ENCODE peak calls at places on chromosome 18, in eight cellular contexts. One of them, this sample, is unnamed.
A peak's percentile ranks its signal among the peaks of the same experiment; 100 is the strongest.

GRCh38 chr18:50671376-50671775 is 111.5 kb downstream of the MAPK4 start:
- DNase-seq in tibial nerve: peak; percentile 17
- DNase-seq in pancreas: no peak
- DNase-seq in A673: no peak
- DNase-seq in thoracic aorta: no peak
- DNase-seq in prostate gland: no peak
- DNase-seq in adrenal gland: no peak
- DNase-seq in left ventricle myocardium inferior: no peak
- DNase-seq in this sample: no peak

GRCh38 chr18:75218064-75218463 is 7.5 kb downstream of the TSHZ1 start:
- DNase-seq in pancreas: no peak
- DNase-seq in prostate gland: no peak
- DNase-seq in adrenal gland: no peak
- DNase-seq in A673: no peak
- DNase-seq in thoracic aorta: no peak
- DNase-seq in tibial nerve: no peak
- DNase-seq in left ventricle myocardium inferior: no peak
- DNase-seq in this sample: no peak

GRCh38 chr18:64165906-64166305 is 17.0 kb upstream of the LINC00305 start:
- DNase-seq in tibial nerve: no peak
- DNase-seq in thoracic aorta: no peak
- DNase-seq in left ventricle myocardium inferior: no peak
- DNase-seq in adrenal gland: no peak
- DNase-seq in A673: peak; percentile 89
- DNase-seq in prostate gland: no peak
- DNase-seq in pancreas: no peak
- DNase-seq in this sample: no peak

GRCh38 chr18:5556317-5556974 is 12.6 kb upstream of the EPB41L3 start:
- DNase-seq in thoracic aorta: no peak
- DNase-seq in tibial nerve: peak; percentile 53
- DNase-seq in left ventricle myocardium inferior: no peak
- DNase-seq in A673: no peak
- DNase-seq in adrenal gland: peak; percentile 87
- DNase-seq in prostate gland: no peak
- DNase-seq in pancreas: no peak
- DNase-seq in this sample: no peak

GRCh38 chr18:59736061-59736460 is 38.8 kb upstream of the CCBE1 start:
- DNase-seq in thoracic aorta: no peak
- DNase-seq in pancreas: no peak
- DNase-seq in A673: no peak
- DNase-seq in left ventricle myocardium inferior: no peak
- DNase-seq in prostate gland: no peak
- DNase-seq in tibial nerve: no peak
- DNase-seq in adrenal gland: no peak
- DNase-seq in this sample: no peak

GRCh38 chr18:2878656-2879330 is 32.0 kb downstream of the EMILIN2 start:
- DNase-seq in prostate gland: no peak
- DNase-seq in adrenal gland: no peak
- DNase-seq in A673: no peak
- DNase-seq in tibial nerve: no peak
- DNase-seq in thoracic aorta: no peak
- DNase-seq in pancreas: no peak
- DNase-seq in left ventricle myocardium inferior: no peak
- DNase-seq in this sample: no peak

GRCh38 chr18:54672846-54673475 is 81.9 kb downstream of the DYNAP start:
- DNase-seq in thoracic aorta: no peak
- DNase-seq in A673: no peak
- DNase-seq in prostate gland: no peak
- DNase-seq in pancreas: no peak
- DNase-seq in left ventricle myocardium inferior: no peak
- DNase-seq in adrenal gland: no peak
- DNase-seq in tibial nerve: no peak
- DNase-seq in this sample: no peak

GRCh38 chr18:36095936-36096519 is 28.7 kb upstream of the RPRD1A start:
- DNase-seq in A673: peak; percentile 65
- DNase-seq in pancreas: no peak
- DNase-seq in tibial nerve: no peak
- DNase-seq in adrenal gland: no peak
- DNase-seq in thoracic aorta: no peak
- DNase-seq in left ventricle myocardium inferior: no peak
- DNase-seq in prostate gland: no peak
- DNase-seq in this sample: peak; percentile 13

GRCh38 chr18:9558397-9559064 is 55.8 kb downstream of the PPP4R1 start:
- DNase-seq in tibial nerve: no peak
- DNase-seq in prostate gland: no peak
- DNase-seq in pancreas: no peak
- DNase-seq in A673: no peak
- DNase-seq in thoracic aorta: no peak
- DNase-seq in adrenal gland: no peak
- DNase-seq in left ventricle myocardium inferior: no peak
- DNase-seq in this sample: no peak

GRCh38 chr18:69161383-69162028 is 239.2 kb upstream of the DOK6 start:
- DNase-seq in pancreas: no peak
- DNase-seq in thoracic aorta: no peak
- DNase-seq in A673: no peak
- DNase-seq in adrenal gland: no peak
- DNase-seq in tibial nerve: no peak
- DNase-seq in prostate gland: no peak
- DNase-seq in left ventricle myocardium inferior: no peak
- DNase-seq in this sample: no peak
- H3K4me3 ChIP-seq in pancreas: no peak overlapping the region
- H3K4me3 ChIP-seq in thoracic aorta: no peak overlapping the region
- H3K4me3 ChIP-seq in A673: no peak overlapping the region
- H3K4me3 ChIP-seq in adrenal gland: no peak overlapping the region
- H3K4me3 ChIP-seq in tibial nerve: no peak overlapping the region
- H3K4me3 ChIP-seq in prostate gland: no peak overlapping the region
- H3K4me3 ChIP-seq in left ventricle myocardium inferior: peak overlapping the region; percentile 57
- H3K4me3 ChIP-seq in this sample: no peak overlapping the region

GRCh38 chr18:21914739-21915319 is 174.2 kb downstream of the MIB1 start:
- DNase-seq in adrenal gland: peak; percentile 37
- DNase-seq in thoracic aorta: no peak
- DNase-seq in left ventricle myocardium inferior: no peak
- DNase-seq in A673: peak; percentile 74
- DNase-seq in prostate gland: no peak
- DNase-seq in pancreas: peak; percentile 32
- DNase-seq in tibial nerve: no peak
- DNase-seq in this sample: no peak
- TF ChIP-seq CTCF in adrenal gland: peak; percentile 68
- TF ChIP-seq CTCF in thoracic aorta: peak; percentile 50
- TF ChIP-seq CTCF in left ventricle myocardium inferior: peak; percentile 57
- TF ChIP-seq CTCF in A673: peak; percentile 72
- TF ChIP-seq CTCF in prostate gland: peak; percentile 39
- TF ChIP-seq CTCF in pancreas: peak; percentile 27
- TF ChIP-seq CTCF in tibial nerve: no peak
- TF ChIP-seq CTCF in this sample: peak; percentile 47

DNA sequence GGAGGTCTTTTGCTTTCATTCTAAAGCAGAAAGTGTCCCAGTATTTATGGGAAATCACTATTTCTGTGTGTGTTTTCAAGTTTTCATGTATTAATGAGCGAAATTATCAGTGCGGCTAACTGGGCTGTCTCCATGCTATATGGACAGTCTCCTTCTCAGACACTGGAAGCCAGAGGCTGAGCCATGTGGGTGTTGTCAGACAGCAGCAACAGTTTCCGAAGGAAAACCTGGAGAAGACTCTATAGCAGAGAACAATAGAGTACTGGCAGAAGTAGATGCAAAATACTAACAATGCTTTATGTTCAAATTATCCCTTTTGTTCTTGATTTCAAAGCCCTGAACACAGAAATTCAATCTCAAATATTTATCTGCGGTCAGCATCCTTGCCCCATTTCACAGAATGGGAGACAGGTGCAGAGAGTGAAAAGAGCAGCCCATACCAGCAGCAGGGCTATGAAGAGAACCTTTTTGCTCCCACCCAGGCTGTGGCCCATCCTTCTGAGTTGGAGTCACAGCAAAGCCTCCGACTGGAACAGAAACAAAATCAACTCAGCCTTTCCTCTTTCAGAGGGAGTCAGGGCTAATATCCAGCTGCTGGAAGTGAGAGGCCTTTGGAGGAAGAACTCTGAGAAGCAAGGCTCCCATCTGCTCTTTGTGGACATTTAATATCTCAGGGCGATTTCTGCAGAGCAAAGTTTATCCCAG is 151.9 kb downstream of the LRRC30 start:
- DNase-seq in pancreas: no peak
- DNase-seq in left ventricle myocardium inferior: no peak
- DNase-seq in prostate gland: no peak
- DNase-seq in adrenal gland: no peak
- DNase-seq in tibial nerve: no peak
- DNase-seq in A673: no peak
- DNase-seq in thoracic aorta: no peak
- DNase-seq in this sample: no peak
- H3K27me3 ChIP-seq in pancreas: peaks cover 10% of the 10 kb centered on the region
- H3K27me3 ChIP-seq in left ventricle myocardium inferior: peaks cover 7% of the 10 kb centered on the region
- H3K27me3 ChIP-seq in prostate gland: no peaks in the 10 kb centered on the region
- H3K27me3 ChIP-seq in adrenal gland: peaks cover 2% of the 10 kb centered on the region
- H3K27me3 ChIP-seq in tibial nerve: no peaks in the 10 kb centered on the region
- H3K27me3 ChIP-seq in A673: no peaks in the 10 kb centered on the region
- H3K27me3 ChIP-seq in thoracic aorta: no peaks in the 10 kb centered on the region
- H3K27me3 ChIP-seq in this sample: no peaks in the 10 kb centered on the region

GRCh38 chr18:44712025-44712424 is 31.3 kb downstream of the SETBP1 start:
- DNase-seq in adrenal gland: no peak
- DNase-seq in A673: no peak
- DNase-seq in tibial nerve: no peak
- DNase-seq in prostate gland: no peak
- DNase-seq in thoracic aorta: no peak
- DNase-seq in left ventricle myocardium inferior: no peak
- DNase-seq in pancreas: no peak
- DNase-seq in this sample: no peak
- H3K4me3 ChIP-seq in adrenal gland: no peak overlapping the region
- H3K4me3 ChIP-seq in A673: no peak overlapping the region
- H3K4me3 ChIP-seq in tibial nerve: no peak overlapping the region
- H3K4me3 ChIP-seq in prostate gland: no peak overlapping the region
- H3K4me3 ChIP-seq in thoracic aorta: no peak overlapping the region
- H3K4me3 ChIP-seq in left ventricle myocardium inferior: no peak overlapping the region
- H3K4me3 ChIP-seq in pancreas: no peak overlapping the region
- H3K4me3 ChIP-seq in this sample: no peak overlapping the region

GRCh38 chr18:46772396-46772795 is 15.5 kb upstream of the ST8SIA5 start:
- DNase-seq in left ventricle myocardium inferior: no peak
- DNase-seq in tibial nerve: no peak
- DNase-seq in prostate gland: no peak
- DNase-seq in thoracic aorta: no peak
- DNase-seq in pancreas: no peak
- DNase-seq in A673: no peak
- DNase-seq in adrenal gland: no peak
- DNase-seq in this sample: no peak
- TF ChIP-seq CTCF in left ventricle myocardium inferior: no peak
- TF ChIP-seq CTCF in tibial nerve: no peak
- TF ChIP-seq CTCF in prostate gland: no peak
- TF ChIP-seq CTCF in thoracic aorta: no peak
- TF ChIP-seq CTCF in pancreas: no peak
- TF ChIP-seq CTCF in A673: peak; percentile 15
- TF ChIP-seq CTCF in adrenal gland: no peak
- TF ChIP-seq CTCF in this sample: peak; percentile 11

DNA sequence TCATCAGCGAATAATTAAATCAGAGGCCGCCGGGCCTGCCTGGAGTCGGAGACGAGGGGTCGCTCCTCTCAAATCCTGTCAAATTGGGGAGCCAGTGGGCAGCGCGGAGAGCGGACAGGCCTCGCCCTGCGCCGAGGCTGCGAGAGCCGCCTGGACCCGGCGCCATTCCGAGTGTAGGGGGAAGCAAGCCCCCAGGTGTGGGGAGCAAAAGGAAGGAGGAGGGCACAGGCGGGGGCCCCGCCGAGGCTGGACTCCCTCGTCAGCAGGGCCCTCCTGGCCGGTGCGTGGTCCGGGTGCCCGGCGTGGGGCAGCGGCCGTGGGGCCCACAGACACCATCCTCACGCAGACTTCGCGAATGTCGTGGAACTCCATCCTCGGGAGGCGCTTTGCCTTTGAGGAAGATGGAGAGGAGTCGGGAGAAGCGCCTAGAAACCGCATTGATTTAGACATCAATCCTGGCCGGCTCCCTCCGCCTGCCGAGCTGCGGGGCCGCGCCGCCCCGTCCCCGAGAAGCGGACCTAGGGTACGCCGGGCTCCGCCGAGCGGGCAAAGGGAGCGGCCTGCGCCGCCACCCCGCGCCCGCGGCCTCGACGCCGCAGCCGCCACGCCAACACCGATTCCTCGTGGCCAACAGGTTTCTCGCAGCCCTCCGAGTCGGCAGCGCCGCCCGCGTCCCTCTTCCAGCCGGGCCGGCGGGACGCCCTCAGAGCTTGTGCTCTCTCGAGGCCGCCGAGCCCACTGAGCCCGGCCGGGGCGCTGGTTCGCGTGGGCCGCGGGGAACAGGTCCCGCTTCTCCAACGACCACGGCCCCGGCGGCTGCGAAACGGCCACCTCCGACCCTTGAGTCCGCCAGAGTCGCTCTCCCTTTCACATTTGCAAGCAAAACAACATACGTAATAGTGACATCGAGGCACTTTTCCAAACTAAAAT is 6.7 kb upstream of the ONECUT2 start:
- DNase-seq in pancreas: no peak
- DNase-seq in prostate gland: no peak
- DNase-seq in tibial nerve: no peak
- DNase-seq in thoracic aorta: no peak
- DNase-seq in A673: no peak
- DNase-seq in left ventricle myocardium inferior: no peak
- DNase-seq in adrenal gland: no peak
- DNase-seq in this sample: no peak
- H3K27me3 ChIP-seq in pancreas: peaks cover 62% of the 10 kb centered on the region
- H3K27me3 ChIP-seq in prostate gland: peaks cover 31% of the 10 kb centered on the region
- H3K27me3 ChIP-seq in tibial nerve: no peaks in the 10 kb centered on the region
- H3K27me3 ChIP-seq in thoracic aorta: peaks cover 58% of the 10 kb centered on the region
- H3K27me3 ChIP-seq in A673: peaks cover 100% of the 10 kb centered on the region
- H3K27me3 ChIP-seq in left ventricle myocardium inferior: peaks cover 100% of the 10 kb centered on the region
- H3K27me3 ChIP-seq in adrenal gland: peaks cover 82% of the 10 kb centered on the region
- H3K27me3 ChIP-seq in this sample: no peaks in the 10 kb centered on the region

GRCh38 chr18:30915336-30915988 is 127.1 kb downstream of the DSC3 start:
- DNase-seq in left ventricle myocardium inferior: no peak
- DNase-seq in A673: no peak
- DNase-seq in adrenal gland: no peak
- DNase-seq in pancreas: no peak
- DNase-seq in prostate gland: no peak
- DNase-seq in thoracic aorta: no peak
- DNase-seq in tibial nerve: no peak
- DNase-seq in this sample: no peak
- H3K4me3 ChIP-seq in left ventricle myocardium inferior: no peak overlapping the region
- H3K4me3 ChIP-seq in A673: no peak overlapping the region
- H3K4me3 ChIP-seq in adrenal gland: no peak overlapping the region
- H3K4me3 ChIP-seq in pancreas: no peak overlapping the region
- H3K4me3 ChIP-seq in prostate gland: no peak overlapping the region
- H3K4me3 ChIP-seq in thoracic aorta: no peak overlapping the region
- H3K4me3 ChIP-seq in tibial nerve: no peak overlapping the region
- H3K4me3 ChIP-seq in this sample: no peak overlapping the region